ENCODE peak calls at places on chromosomes 1 and 21, in six cellular contexts. One of them, this sample, is unnamed.

GRCh38 chr1:211524521-211524920 is 32.6 kb upstream of the RD3 start:
- DNase-seq in heart left ventricle: no peak
- DNase-seq in GM13977: no peak
- DNase-seq in CD4-positive, alpha-beta T cell: no peak
- DNase-seq in endothelial cell: no peak
- DNase-seq in CD8-positive, alpha-beta T cell: no peak
- DNase-seq in this sample: no peak

GRCh38 chr1:82944192-82944591 is 1054.7 kb downstream of the TTLL7 start:
- DNase-seq in GM13977: no peak
- DNase-seq in heart left ventricle: no peak
- DNase-seq in CD4-positive, alpha-beta T cell: no peak
- DNase-seq in endothelial cell: no peak
- DNase-seq in CD8-positive, alpha-beta T cell: no peak
- DNase-seq in this sample: no peak

GRCh38 chr1:40634901-40635655 is 30.4 kb downstream of the RIMS3 start:
- DNase-seq in CD8-positive, alpha-beta T cell: no peak
- DNase-seq in heart left ventricle: no peak
- DNase-seq in CD4-positive, alpha-beta T cell: no peak
- DNase-seq in endothelial cell: no peak
- DNase-seq in GM13977: no peak
- DNase-seq in this sample: no peak

GRCh38 chr1:68358439-68358838 is 91.3 kb downstream of the RPE65 start:
- DNase-seq in CD4-positive, alpha-beta T cell: no peak
- DNase-seq in endothelial cell: no peak
- DNase-seq in CD8-positive, alpha-beta T cell: no peak
- DNase-seq in heart left ventricle: peak; percentile 33
- DNase-seq in GM13977: no peak
- DNase-seq in this sample: no peak

GRCh38 chr1:159914252-159915018 is 10.9 kb downstream of the TAGLN2 start:
- DNase-seq in CD8-positive, alpha-beta T cell: no peak
- DNase-seq in GM13977: no peak
- DNase-seq in CD4-positive, alpha-beta T cell: no peak
- DNase-seq in endothelial cell: no peak
- DNase-seq in heart left ventricle: no peak
- DNase-seq in this sample: no peak

GRCh38 chr1:157969693-157970485 is 23.6 kb upstream of the KIRREL1 start:
- DNase-seq in endothelial cell: peak; percentile 72
- DNase-seq in CD8-positive, alpha-beta T cell: no peak
- DNase-seq in CD4-positive, alpha-beta T cell: no peak
- DNase-seq in heart left ventricle: peak; percentile 41
- DNase-seq in GM13977: no peak
- DNase-seq in this sample: peak; percentile 58

GRCh38 chr1:193183019-193183643 is 3.3 kb downstream of the B3GALT2 start:
- DNase-seq in CD8-positive, alpha-beta T cell: no peak
- DNase-seq in heart left ventricle: no peak
- DNase-seq in CD4-positive, alpha-beta T cell: no peak
- DNase-seq in GM13977: peak; percentile 25
- DNase-seq in endothelial cell: peak; percentile 24
- DNase-seq in this sample: no peak

GRCh38 chr1:45325816-45326506 is 734 bp upstream of the HPDL start:
- DNase-seq in GM13977: no peak
- DNase-seq in endothelial cell: no peak
- DNase-seq in CD8-positive, alpha-beta T cell: no peak
- DNase-seq in heart left ventricle: no peak
- DNase-seq in CD4-positive, alpha-beta T cell: no peak
- DNase-seq in this sample: no peak

GRCh38 chr1:111222308-111223125 is 5.0 kb upstream of the CHI3L2 start:
- DNase-seq in CD8-positive, alpha-beta T cell: peak; percentile 57
- DNase-seq in GM13977: peak; percentile 51
- DNase-seq in heart left ventricle: peak; percentile 68
- DNase-seq in CD4-positive, alpha-beta T cell: peak; percentile 63
- DNase-seq in endothelial cell: peak; percentile 85
- DNase-seq in this sample: peak; percentile 92

GRCh38 chr1:210779259-210779658 is 354.7 kb downstream of the KCNH1 start:
- DNase-seq in CD8-positive, alpha-beta T cell: no peak
- DNase-seq in heart left ventricle: no peak
- DNase-seq in CD4-positive, alpha-beta T cell: no peak
- DNase-seq in endothelial cell: no peak
- DNase-seq in GM13977: no peak
- DNase-seq in this sample: no peak

GRCh38 chr21:44535963-44536362 is 4.0 kb downstream of the KRTAP10-1 start:
- DNase-seq in heart left ventricle: no peak
- DNase-seq in CD4-positive, alpha-beta T cell: no peak
- DNase-seq in endothelial cell: no peak
- DNase-seq in CD8-positive, alpha-beta T cell: no peak
- DNase-seq in GM13977: no peak
- DNase-seq in this sample: no peak

GRCh38 chr1:10834770-10835412 is 38.4 kb upstream of the CASZ1 start:
- DNase-seq in CD8-positive, alpha-beta T cell: no peak
- DNase-seq in GM13977: no peak
- DNase-seq in endothelial cell: no peak
- DNase-seq in CD4-positive, alpha-beta T cell: no peak
- DNase-seq in heart left ventricle: no peak
- DNase-seq in this sample: no peak

GRCh38 chr1:55716610-55717009 is 501.4 kb upstream of the USP24 start:
- DNase-seq in endothelial cell: no peak
- DNase-seq in GM13977: no peak
- DNase-seq in CD4-positive, alpha-beta T cell: no peak
- DNase-seq in heart left ventricle: no peak
- DNase-seq in CD8-positive, alpha-beta T cell: no peak
- DNase-seq in this sample: no peak

GRCh38 chr1:76938304-76938703 is 71.0 kb downstream of the ST6GALNAC5 start:
- DNase-seq in CD4-positive, alpha-beta T cell: no peak
- DNase-seq in GM13977: no peak
- DNase-seq in endothelial cell: no peak
- DNase-seq in CD8-positive, alpha-beta T cell: no peak
- DNase-seq in heart left ventricle: no peak
- DNase-seq in this sample: no peak

DNA sequence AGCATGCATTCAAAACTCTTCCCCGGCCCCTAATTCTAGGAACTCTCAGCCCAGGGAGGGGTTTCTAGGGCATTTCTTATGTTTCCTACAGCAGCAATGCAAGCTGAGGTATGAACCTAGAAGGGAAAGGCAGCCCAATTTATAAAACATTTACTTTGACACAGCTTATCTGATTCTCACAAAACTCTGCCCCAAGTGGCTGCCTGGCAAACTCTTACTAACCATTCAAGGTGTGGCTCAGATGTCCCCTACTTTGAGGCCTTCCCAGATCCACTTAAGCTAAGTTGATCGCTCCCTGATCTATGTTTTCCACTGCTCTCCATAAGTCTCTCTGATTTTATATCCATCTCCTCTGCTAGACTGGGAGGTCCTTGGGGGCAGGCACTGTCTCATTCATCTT is 35.4 kb downstream of the AK2 start:
- DNase-seq in CD4-positive, alpha-beta T cell: no peak
- DNase-seq in GM13977: no peak
- DNase-seq in endothelial cell: no peak
- DNase-seq in CD8-positive, alpha-beta T cell: no peak
- DNase-seq in heart left ventricle: no peak
- DNase-seq in this sample: no peak
- TF ChIP-seq CTCF in CD4-positive, alpha-beta T cell: no peak
- TF ChIP-seq CTCF in GM13977: peak; percentile 14
- TF ChIP-seq CTCF in endothelial cell: no peak
- TF ChIP-seq CTCF in CD8-positive, alpha-beta T cell: peak; percentile 29
- TF ChIP-seq CTCF in heart left ventricle: no peak
- TF ChIP-seq CTCF in this sample: no peak

GRCh38 chr1:19062258-19063029 is 106.0 kb upstream of the IFFO2 start:
- DNase-seq in endothelial cell: no peak
- DNase-seq in GM13977: no peak
- DNase-seq in heart left ventricle: no peak
- DNase-seq in CD4-positive, alpha-beta T cell: no peak
- DNase-seq in CD8-positive, alpha-beta T cell: no peak
- DNase-seq in this sample: no peak
- TF ChIP-seq CTCF in endothelial cell: no peak
- TF ChIP-seq CTCF in GM13977: no peak
- TF ChIP-seq CTCF in heart left ventricle: no peak
- TF ChIP-seq CTCF in CD4-positive, alpha-beta T cell: no peak
- TF ChIP-seq CTCF in CD8-positive, alpha-beta T cell: no peak
- TF ChIP-seq CTCF in this sample: no peak

DNA sequence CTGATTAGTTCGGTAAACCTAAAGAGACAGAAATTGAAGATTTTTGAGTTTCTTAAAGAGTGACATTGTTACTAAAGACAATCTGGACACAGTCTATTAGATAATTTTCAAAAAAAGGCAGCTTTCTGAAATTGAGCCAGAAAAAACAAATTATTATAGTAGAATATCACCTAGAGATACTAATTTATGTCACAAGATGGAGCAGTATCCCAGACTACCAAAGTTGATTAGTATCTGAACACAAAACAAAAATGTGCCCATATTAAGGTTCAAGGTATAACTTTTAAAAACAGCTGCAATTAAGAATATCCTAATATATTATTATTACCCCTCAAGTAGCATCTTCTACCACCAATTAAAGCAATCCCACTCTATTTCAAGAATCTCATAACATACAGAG is 40.5 kb upstream of the SYT2 start:
- DNase-seq in CD4-positive, alpha-beta T cell: no peak
- DNase-seq in CD8-positive, alpha-beta T cell: no peak
- DNase-seq in endothelial cell: no peak
- DNase-seq in heart left ventricle: no peak
- DNase-seq in GM13977: no peak
- DNase-seq in this sample: no peak
- TF ChIP-seq CTCF in CD4-positive, alpha-beta T cell: peak; percentile 18
- TF ChIP-seq CTCF in CD8-positive, alpha-beta T cell: peak; percentile 44
- TF ChIP-seq CTCF in endothelial cell: no peak
- TF ChIP-seq CTCF in heart left ventricle: peak; percentile 27
- TF ChIP-seq CTCF in GM13977: no peak
- TF ChIP-seq CTCF in this sample: no peak

GRCh38 chr1:29756901-29757729 is 520.8 kb downstream of the PTPRU start:
- DNase-seq in endothelial cell: no peak
- DNase-seq in CD8-positive, alpha-beta T cell: no peak
- DNase-seq in heart left ventricle: peak; percentile 3
- DNase-seq in CD4-positive, alpha-beta T cell: no peak
- DNase-seq in GM13977: no peak
- DNase-seq in this sample: no peak
- TF ChIP-seq CTCF in endothelial cell: no peak
- TF ChIP-seq CTCF in CD8-positive, alpha-beta T cell: no peak
- TF ChIP-seq CTCF in heart left ventricle: no peak
- TF ChIP-seq CTCF in CD4-positive, alpha-beta T cell: no peak
- TF ChIP-seq CTCF in GM13977: no peak
- TF ChIP-seq CTCF in this sample: no peak

DNA sequence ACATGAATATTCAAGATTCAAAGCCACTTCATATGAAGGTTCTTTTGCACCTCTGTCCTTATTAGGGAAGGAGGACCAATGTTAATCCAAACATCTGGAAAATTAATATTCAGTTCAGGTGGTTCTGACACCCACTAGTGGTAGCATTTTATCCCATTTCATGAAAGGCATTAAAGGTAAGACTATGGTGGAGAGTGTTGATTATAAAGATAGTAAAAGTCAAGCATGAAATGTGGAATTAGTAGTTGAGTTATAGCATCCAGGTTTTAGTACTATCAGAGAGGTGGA is 17.5 kb upstream of the YTHDF2 start:
- DNase-seq in GM13977: no peak
- DNase-seq in CD8-positive, alpha-beta T cell: no peak
- DNase-seq in endothelial cell: no peak
- DNase-seq in heart left ventricle: no peak
- DNase-seq in CD4-positive, alpha-beta T cell: no peak
- DNase-seq in this sample: no peak
- TF ChIP-seq CTCF in GM13977: no peak
- TF ChIP-seq CTCF in CD8-positive, alpha-beta T cell: no peak
- TF ChIP-seq CTCF in endothelial cell: no peak
- TF ChIP-seq CTCF in heart left ventricle: no peak
- TF ChIP-seq CTCF in CD4-positive, alpha-beta T cell: no peak
- TF ChIP-seq CTCF in this sample: no peak

GRCh38 chr1:70115315-70115714 is 90.1 kb downstream of the LRRC40 start:
- DNase-seq in CD4-positive, alpha-beta T cell: no peak
- DNase-seq in endothelial cell: no peak
- DNase-seq in GM13977: no peak
- DNase-seq in CD8-positive, alpha-beta T cell: no peak
- DNase-seq in heart left ventricle: no peak
- DNase-seq in this sample: no peak

GRCh38 chr1:70112838-70113237 is 92.5 kb downstream of the LRRC40 start:
- DNase-seq in CD4-positive, alpha-beta T cell: no peak
- DNase-seq in CD8-positive, alpha-beta T cell: no peak
- DNase-seq in GM13977: no peak
- DNase-seq in endothelial cell: no peak
- DNase-seq in heart left ventricle: no peak
- DNase-seq in this sample: no peak
- TF ChIP-seq CTCF in CD4-positive, alpha-beta T cell: no peak
- TF ChIP-seq CTCF in CD8-positive, alpha-beta T cell: no peak
- TF ChIP-seq CTCF in GM13977: peak; percentile 24
- TF ChIP-seq CTCF in endothelial cell: no peak
- TF ChIP-seq CTCF in heart left ventricle: no peak
- TF ChIP-seq CTCF in this sample: no peak

GRCh38 chr1:72848997-72849396 is 566.7 kb upstream of the NEGR1 start:
- DNase-seq in CD8-positive, alpha-beta T cell: no peak
- DNase-seq in heart left ventricle: no peak
- DNase-seq in endothelial cell: no peak
- DNase-seq in CD4-positive, alpha-beta T cell: no peak
- DNase-seq in GM13977: no peak
- DNase-seq in this sample: no peak

GRCh38 chr1:72846476-72846875 is 564.1 kb upstream of the NEGR1 start:
- DNase-seq in heart left ventricle: no peak
- DNase-seq in CD4-positive, alpha-beta T cell: no peak
- DNase-seq in endothelial cell: no peak
- DNase-seq in CD8-positive, alpha-beta T cell: no peak
- DNase-seq in GM13977: no peak
- DNase-seq in this sample: no peak

GRCh38 chr1:72846891-72847290 is 564.6 kb upstream of the NEGR1 start:
- DNase-seq in CD4-positive, alpha-beta T cell: no peak
- DNase-seq in GM13977: no peak
- DNase-seq in endothelial cell: no peak
- DNase-seq in CD8-positive, alpha-beta T cell: no peak
- DNase-seq in heart left ventricle: no peak
- DNase-seq in this sample: no peak

GRCh38 chr1:72845981-72846380 is 563.6 kb upstream of the NEGR1 start:
- DNase-seq in GM13977: no peak
- DNase-seq in CD4-positive, alpha-beta T cell: no peak
- DNase-seq in CD8-positive, alpha-beta T cell: no peak
- DNase-seq in heart left ventricle: no peak
- DNase-seq in endothelial cell: no peak
- DNase-seq in this sample: no peak

DNA sequence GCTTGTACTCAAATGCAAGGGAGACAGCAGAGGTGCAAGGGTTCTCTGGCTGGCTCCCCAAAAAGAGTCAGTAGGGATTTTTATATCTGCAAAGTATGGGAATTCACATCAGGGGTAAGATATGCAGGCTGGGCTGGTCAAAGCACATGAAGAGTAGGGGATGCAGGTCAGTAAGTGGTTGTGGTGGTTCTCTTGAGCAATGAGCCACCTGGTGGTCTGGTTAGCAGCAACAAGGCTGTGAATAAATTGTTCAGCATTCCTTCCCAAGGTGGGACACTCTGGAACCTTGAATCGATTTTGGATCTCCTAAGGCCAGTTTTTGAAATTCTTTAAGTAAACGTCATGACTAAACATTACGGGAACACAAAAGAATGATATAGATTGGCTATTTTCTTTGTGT is 563.0 kb upstream of the NEGR1 start:
- DNase-seq in CD8-positive, alpha-beta T cell: no peak
- DNase-seq in endothelial cell: peak; percentile 17
- DNase-seq in heart left ventricle: no peak
- DNase-seq in CD4-positive, alpha-beta T cell: no peak
- DNase-seq in GM13977: no peak
- DNase-seq in this sample: peak; percentile 14
- TF ChIP-seq CTCF in CD8-positive, alpha-beta T cell: no peak
- TF ChIP-seq CTCF in endothelial cell: peak; percentile 14
- TF ChIP-seq CTCF in heart left ventricle: no peak
- TF ChIP-seq CTCF in CD4-positive, alpha-beta T cell: no peak
- TF ChIP-seq CTCF in GM13977: no peak
- TF ChIP-seq CTCF in this sample: no peak

This sample was measured in glutamatergic neuron.